ENCODE peak calls at places on chromosomes 7 and 10, in four cellular contexts. One of them, this sample, is unnamed.

GRCh38 chr7:136685506-136685905 is 182.9 kb upstream of the CHRM2 start:
- DNase-seq in DMS153: no peak
- DNase-seq in heart left ventricle: no peak
- DNase-seq in mesenteric fat pad: no peak
- DNase-seq in this sample: no peak

GRCh38 chr7:16908561-16908960 is 26.8 kb upstream of the AGR3 start:
- DNase-seq in DMS153: no peak
- DNase-seq in heart left ventricle: no peak
- DNase-seq in mesenteric fat pad: no peak
- DNase-seq in this sample: no peak

GRCh38 chr10:78905015-78905939 is 163.5 kb upstream of the ZMIZ1 start:
- DNase-seq in DMS153: no peak
- DNase-seq in heart left ventricle: no peak
- DNase-seq in mesenteric fat pad: peak
- DNase-seq in this sample: no peak

GRCh38 chr10:69955897-69956832 is 96.5 kb upstream of the MACROH2A2 start:
- DNase-seq in DMS153: no peak
- DNase-seq in heart left ventricle: no peak
- DNase-seq in mesenteric fat pad: peak
- DNase-seq in this sample: no peak

GRCh38 chr10:46517541-46517940 is 38.9 kb downstream of the GPRIN2 start:
- DNase-seq in DMS153: no peak
- DNase-seq in heart left ventricle: peak
- DNase-seq in mesenteric fat pad: peak
- DNase-seq in this sample: no peak

GRCh38 chr10:92574545-92575377 is 868 bp upstream of the IDE start:
- DNase-seq in DMS153: peak
- DNase-seq in heart left ventricle: no peak
- DNase-seq in mesenteric fat pad: no peak
- DNase-seq in this sample: no peak

GRCh38 chr7:41900532-41900931 is 197.6 kb upstream of the INHBA start:
- DNase-seq in DMS153: no peak
- DNase-seq in heart left ventricle: no peak
- DNase-seq in mesenteric fat pad: no peak
- DNase-seq in this sample: no peak

GRCh38 chr7:148303295-148304013 is 287.1 kb upstream of the C7orf33 start:
- DNase-seq in DMS153: peak
- DNase-seq in heart left ventricle: peak
- DNase-seq in mesenteric fat pad: no peak
- DNase-seq in this sample: no peak

GRCh38 chr7:19944363-19945120 is 171.1 kb upstream of the TMEM196 start:
- DNase-seq in DMS153: no peak
- DNase-seq in heart left ventricle: no peak
- DNase-seq in mesenteric fat pad: no peak
- DNase-seq in this sample: no peak

GRCh38 chr10:34286136-34286739 is 528.9 kb downstream of the PARD3 start:
- DNase-seq in DMS153: no peak
- DNase-seq in heart left ventricle: no peak
- DNase-seq in mesenteric fat pad: no peak
- DNase-seq in this sample: no peak

GRCh38 chr7:18573410-18574234 is 78.1 kb downstream of the HDAC9 start:
- DNase-seq in DMS153: no peak
- DNase-seq in heart left ventricle: peak
- DNase-seq in mesenteric fat pad: no peak
- DNase-seq in this sample: no peak

GRCh38 chr7:28112883-28113540 is 67.6 kb downstream of the JAZF1 start:
- DNase-seq in DMS153: no peak
- DNase-seq in heart left ventricle: peak
- DNase-seq in mesenteric fat pad: no peak
- DNase-seq in this sample: no peak

GRCh38 chr7:30684351-30684750 is 2.1 kb upstream of the CRHR2 start:
- DNase-seq in DMS153: no peak
- DNase-seq in heart left ventricle: no peak
- DNase-seq in mesenteric fat pad: no peak
- DNase-seq in this sample: no peak

GRCh38 chr10:93413252-93413689 is 68.9 kb downstream of the MYOF start:
- DNase-seq in DMS153: no peak
- DNase-seq in heart left ventricle: no peak
- DNase-seq in mesenteric fat pad: no peak
- DNase-seq in this sample: no peak

GRCh38 chr7:148084138-148084537 is 506.4 kb upstream of the C7orf33 start:
- DNase-seq in DMS153: peak
- DNase-seq in heart left ventricle: no peak
- DNase-seq in mesenteric fat pad: no peak
- DNase-seq in this sample: no peak

GRCh38 chr7:35734001-35734483 is 39.1 kb upstream of the HERPUD2 start:
- DNase-seq in DMS153: no peak
- DNase-seq in heart left ventricle: no peak
- DNase-seq in mesenteric fat pad: no peak
- DNase-seq in this sample: no peak

GRCh38 chr10:107277591-107277990 is 113.1 kb upstream of the SORCS1 start:
- DNase-seq in DMS153: no peak
- DNase-seq in heart left ventricle: no peak
- DNase-seq in mesenteric fat pad: no peak
- DNase-seq in this sample: no peak

GRCh38 chr7:13844954-13845353 is 144.5 kb downstream of the ETV1 start:
- DNase-seq in DMS153: no peak
- DNase-seq in heart left ventricle: no peak
- DNase-seq in mesenteric fat pad: no peak
- DNase-seq in this sample: no peak

GRCh38 chr10:71259815-71260501 is 47.6 kb downstream of the UNC5B start:
- DNase-seq in DMS153: no peak
- DNase-seq in heart left ventricle: no peak
- DNase-seq in mesenteric fat pad: no peak
- DNase-seq in this sample: no peak

GRCh38 chr10:113920819-113921345 is 66.4 kb downstream of the NHLRC2 start:
- DNase-seq in DMS153: no peak
- DNase-seq in heart left ventricle: no peak
- DNase-seq in mesenteric fat pad: no peak
- DNase-seq in this sample: no peak

GRCh38 chr10:80410122-80410521 is 1.8 kb downstream of the PRXL2A start:
- DNase-seq in DMS153: no peak
- DNase-seq in heart left ventricle: peak
- DNase-seq in mesenteric fat pad: no peak
- DNase-seq in this sample: no peak

GRCh38 chr7:14841850-14842249 is 60.7 kb downstream of the DGKB start:
- DNase-seq in DMS153: no peak
- DNase-seq in heart left ventricle: no peak
- DNase-seq in mesenteric fat pad: no peak
- DNase-seq in this sample: peak

GRCh38 chr10:87646192-87646909 is 13.3 kb upstream of the PAPSS2 start:
- DNase-seq in DMS153: no peak
- DNase-seq in heart left ventricle: no peak
- DNase-seq in mesenteric fat pad: no peak
- DNase-seq in this sample: no peak

GRCh38 chr10:19993714-19994343 is 177.6 kb downstream of the PLXDC2 start:
- DNase-seq in DMS153: no peak
- DNase-seq in heart left ventricle: no peak
- DNase-seq in mesenteric fat pad: no peak
- DNase-seq in this sample: no peak

GRCh38 chr10:69630651-69631400 is 779 bp downstream of the FAM241B start:
- DNase-seq in DMS153: no peak
- DNase-seq in heart left ventricle: no peak
- DNase-seq in mesenteric fat pad: no peak
- DNase-seq in this sample: no peak

GRCh38 chr10:50417906-50418697 is 166.8 kb upstream of the ASAH2 start:
- DNase-seq in DMS153: no peak
- DNase-seq in heart left ventricle: peak
- DNase-seq in mesenteric fat pad: peak
- DNase-seq in this sample: peak

GRCh38 chr10:22999942-23000341 is 72.1 kb downstream of the ARMC3 start:
- DNase-seq in DMS153: no peak
- DNase-seq in heart left ventricle: no peak
- DNase-seq in mesenteric fat pad: no peak
- DNase-seq in this sample: no peak

GRCh38 chr7:129828989-129829676 is 123.6 kb downstream of the UBE2H start:
- DNase-seq in DMS153: no peak
- DNase-seq in heart left ventricle: no peak
- DNase-seq in mesenteric fat pad: peak
- DNase-seq in this sample: no peak

GRCh38 chr7:155210386-155210785 is 87.3 kb upstream of the INSIG1 start:
- DNase-seq in DMS153: no peak
- DNase-seq in heart left ventricle: no peak
- DNase-seq in mesenteric fat pad: no peak
- DNase-seq in this sample: no peak

GRCh38 chr7:28955723-28956607 is 2.2 kb downstream of the TRIL start:
- DNase-seq in DMS153: peak
- DNase-seq in heart left ventricle: peak
- DNase-seq in mesenteric fat pad: peak
- DNase-seq in this sample: no peak

GRCh38 chr10:12916587-12916986 is 84.9 kb downstream of the CCDC3 start:
- DNase-seq in DMS153: no peak
- DNase-seq in heart left ventricle: no peak
- DNase-seq in mesenteric fat pad: no peak
- DNase-seq in this sample: no peak

GRCh38 chr10:132027423-132027983 is 38.2 kb upstream of the JAKMIP3 start:
- DNase-seq in DMS153: no peak
- DNase-seq in heart left ventricle: no peak
- DNase-seq in mesenteric fat pad: no peak
- DNase-seq in this sample: peak

GRCh38 chr7:112869111-112869774 is 79.0 kb upstream of the TMEM168 start:
- DNase-seq in DMS153: no peak
- DNase-seq in heart left ventricle: no peak
- DNase-seq in mesenteric fat pad: no peak
- DNase-seq in this sample: no peak

GRCh38 chr10:128605180-128605579 is 479.0 kb upstream of the MKI67 start:
- DNase-seq in DMS153: no peak
- DNase-seq in heart left ventricle: no peak
- DNase-seq in mesenteric fat pad: no peak
- DNase-seq in this sample: no peak

GRCh38 chr10:5583525-5584175 is 58.9 kb downstream of the CALML3 start:
- DNase-seq in DMS153: peak
- DNase-seq in heart left ventricle: no peak
- DNase-seq in mesenteric fat pad: no peak
- DNase-seq in this sample: no peak

GRCh38 chr10:98074315-98074911 is 44.0 kb upstream of the CRTAC1 start:
- DNase-seq in DMS153: no peak
- DNase-seq in heart left ventricle: no peak
- DNase-seq in mesenteric fat pad: no peak
- DNase-seq in this sample: no peak

GRCh38 chr7:143492799-143493568 is 15.3 kb downstream of the TAS2R41 start:
- DNase-seq in DMS153: no peak
- DNase-seq in heart left ventricle: no peak
- DNase-seq in mesenteric fat pad: no peak
- DNase-seq in this sample: no peak

GRCh38 chr7:121485457-121486243 is 89.5 kb upstream of the FAM3C start:
- DNase-seq in DMS153: no peak
- DNase-seq in heart left ventricle: no peak
- DNase-seq in mesenteric fat pad: no peak
- DNase-seq in this sample: no peak

GRCh38 chr7:157565201-157565626 is 228.4 kb downstream of the DNAJB6 start:
- DNase-seq in DMS153: no peak
- DNase-seq in heart left ventricle: no peak
- DNase-seq in mesenteric fat pad: no peak
- DNase-seq in this sample: no peak

This sample was measured in HS-5.